ENCODE peak calls at places on chromosomes 2 and 18, in nine cellular contexts. C is activated CD4-positive, alpha-beta T cell treated with anti-CD3 and anti-CD28 coated beads for 48 hours; G is body of pancreas; D is GM04504; M is T-cell; U is iris pigment epithelial cell; P is epithelial cell of proximal tubule; Z is GM20000; Q is aorta. R is an unnamed sample.

GRCh38 chr2:68412127-68412819 is 47.2 kb downstream of the PLEK start:
- DNase-seq in C (no peak), G (no peak), D (no peak), M (no peak), U (no peak), P (no peak), Z (no peak), Q (no peak), R (no peak)

GRCh38 chr2:15939556-15939853 is 845 bp upstream of the MYCN start:
- DNase-seq in C (no peak), G (peak), D (no peak), M (no peak), U (peak), P (no peak), Z (peak), Q (peak), R (no peak)

GRCh38 chr2:150080115-150080514 is 407.4 kb downstream of the RND3 start:
- DNase-seq in C (no peak), G (no peak), D (no peak), M (no peak), U (peak), P (no peak), Z (no peak), Q (no peak), R (no peak)

GRCh38 chr2:19829672-19830071 is 72.1 kb downstream of the TTC32 start:
- DNase-seq in C (no peak), G (no peak), D (no peak), M (no peak), U (no peak), P (no peak), Z (no peak), Q (no peak), R (no peak)

GRCh38 chr2:9282713-9283112 is 76.1 kb downstream of the ASAP2 start:
- DNase-seq in C (no peak), G (no peak), D (no peak), M (no peak), U (no peak), P (no peak), Z (no peak), Q (no peak), R (no peak)

GRCh38 chr2:225070811-225071210 is 28.5 kb upstream of the DOCK10 start:
- DNase-seq in C (no peak), G (no peak), D (no peak), M (no peak), U (no peak), P (no peak), Z (no peak), Q (no peak), R (no peak)

GRCh38 chr2:174337337-174338154 is 2.8 kb downstream of the SP9 start:
- DNase-seq in C (peak), G (no peak), D (peak), M (no peak), U (no peak), P (no peak), Z (peak), Q (peak), R (no peak)

GRCh38 chr2:238346539-238346938 is 26.2 kb downstream of the TRAF3IP1 start:
- DNase-seq in C (no peak), G (no peak), D (no peak), M (no peak), U (no peak), P (no peak), Z (no peak), Q (no peak), R (no peak)

GRCh38 chr18:70280007-70280925 is 8.6 kb upstream of the SOCS6 start:
- DNase-seq in C (no peak), G (peak), D (no peak), M (no peak), U (peak), P (no peak), Z (no peak), Q (no peak), R (no peak)

GRCh38 chr2:24586955-24587354 is 95.9 kb downstream of the NCOA1 start:
- DNase-seq in C (no peak), G (no peak), D (no peak), M (peak), U (no peak), P (no peak), Z (peak), Q (no peak), R (no peak)

GRCh38 chr18:26482567-26482966 is 65.8 kb downstream of the KCTD1 start:
- DNase-seq in C (no peak), G (no peak), D (no peak), M (no peak), U (peak), P (no peak), Z (no peak), Q (no peak), R (no peak)

GRCh38 chr2:239531456-239532304 is 130.9 kb upstream of the HDAC4 start:
- DNase-seq in C (no peak), G (peak), D (no peak), M (no peak), U (no peak), P (no peak), Z (no peak), Q (peak), R (no peak)

GRCh38 chr2:196128749-196129148 is 42.6 kb downstream of the STK17B start:
- DNase-seq in C (no peak), G (no peak), D (no peak), M (no peak), U (no peak), P (no peak), Z (no peak), Q (no peak), R (no peak)

GRCh38 chr2:165725421-165725820 is 68.6 kb downstream of the GALNT3 start:
- DNase-seq in C (no peak), G (no peak), D (peak), M (no peak), U (peak), P (peak), Z (no peak), Q (no peak), R (no peak)

GRCh38 chr2:70902067-70902442 is 33.6 kb upstream of the ATP6V1B1 start:
- DNase-seq in C (no peak), G (no peak), D (no peak), M (no peak), U (no peak), P (no peak), Z (no peak), Q (no peak), R (no peak)

GRCh38 chr2:217279571-217279970 is 419.7 kb upstream of the TNP1 start:
- DNase-seq in C (no peak), G (no peak), D (peak), M (no peak), U (peak), P (peak), Z (no peak), Q (no peak), R (no peak)

GRCh38 chr2:235749121-235749780 is 255.4 kb downstream of the AGAP1 start:
- DNase-seq in C (no peak), G (no peak), D (no peak), M (no peak), U (peak), P (no peak), Z (no peak), Q (no peak), R (no peak)

GRCh38 chr18:65567372-65567771 is 183.4 kb upstream of the CDH7 start:
- DNase-seq in C (no peak), G (no peak), D (no peak), M (no peak), U (peak), P (no peak), Z (no peak), Q (no peak), R (peak)

GRCh38 chr2:144456680-144457079 is 63.2 kb downstream of the ZEB2 start:
- DNase-seq in C (peak), G (peak), D (peak), M (no peak), U (peak), P (peak), Z (peak), Q (no peak), R (no peak)

R was measured in NCI-H446.